ENCODE peak calls at places on chromosome 6, in ten cellular contexts. Y is lower leg skin; R is IMR-90; F is NCI-H1092 treated with DMSO at 0.1 percent for 48 hours; E is cardiac muscle cell; D is OCI-LY7; U is mucosa of descending colon; S is activated naive CD4-positive, alpha-beta T cell treated with anti-CD3 and anti-CD28 coated beads for 36 hours; P is right cardiac atrium; K is glomerular endothelial cell. C is an unnamed sample.

GRCh38 chr6:1479095-1479494 is 89.7 kb downstream of the FOXF2 start:
- DNase-seq in Y (no peak), R (peak), F (no peak), E (peak), D (no peak), U (no peak), S (no peak), P (no peak), K (no peak), C (no peak)

GRCh38 chr6:88008411-88008810 is 39.2 kb upstream of the SPACA1 start:
- DNase-seq in Y (no peak), R (no peak), F (no peak), E (no peak), D (no peak), U (no peak), S (no peak), P (no peak), K (no peak), C (no peak)

GRCh38 chr6:113924199-113924791 is 46.7 kb downstream of the HDAC2 start:
- DNase-seq in Y (no peak), R (peak), F (no peak), E (no peak), D (no peak), U (no peak), S (no peak), P (no peak), K (no peak), C (no peak)

GRCh38 chr6:149468179-149468578 is 16.6 kb downstream of the ZC3H12D start:
- DNase-seq in Y (no peak), R (no peak), F (no peak), E (no peak), D (peak), U (no peak), S (no peak), P (no peak), K (no peak), C (no peak)

GRCh38 chr6:106702451-106703110 is 73.2 kb downstream of the QRSL1 start:
- DNase-seq in Y (no peak), R (no peak), F (peak), E (no peak), D (peak), U (no peak), S (no peak), P (no peak), K (no peak), C (no peak)

GRCh38 chr6:141956046-141956761 is 176.5 kb upstream of the GJE1 start:
- DNase-seq in Y (no peak), R (peak), F (no peak), E (peak), D (no peak), U (no peak), S (no peak), P (no peak), K (no peak), C (no peak)

GRCh38 chr6:122887941-122888340 is 98.9 kb downstream of the SMPDL3A start:
- DNase-seq in Y (no peak), R (no peak), F (no peak), E (no peak), D (no peak), U (no peak), S (no peak), P (no peak), K (no peak), C (no peak)

GRCh38 chr6:155604991-155605390 is 149.4 kb upstream of the NOX3 start:
- DNase-seq in Y (no peak), R (peak), F (no peak), E (no peak), D (no peak), U (no peak), S (no peak), P (no peak), K (no peak), C (no peak)

GRCh38 chr6:166771701-166772100 is 144.7 kb upstream of the RPS6KA2 start:
- DNase-seq in Y (peak), R (no peak), F (no peak), E (no peak), D (no peak), U (no peak), S (no peak), P (no peak), K (no peak), C (no peak)

GRCh38 chr6:93416575-93417420 is 2.6 kb downstream of the EPHA7 start:
- DNase-seq in Y (peak), R (no peak), F (peak), E (peak), D (no peak), U (peak), S (no peak), P (peak), K (no peak), C (no peak)

GRCh38 chr6:88749849-88750248 is 213.6 kb downstream of the RNGTT start:
- DNase-seq in Y (no peak), R (peak), F (no peak), E (no peak), D (no peak), U (no peak), S (no peak), P (no peak), K (no peak), C (no peak)

GRCh38 chr6:51805517-51805916 is 281.9 kb downstream of the PKHD1 start:
- DNase-seq in Y (no peak), R (no peak), F (no peak), E (no peak), D (no peak), U (no peak), S (no peak), P (no peak), K (no peak), C (no peak)

GRCh38 chr6:31010393-31011060 is at the start of gene MUC22:
- DNase-seq in Y (no peak), R (peak), F (no peak), E (peak), D (no peak), U (no peak), S (peak), P (no peak), K (no peak), C (no peak)

GRCh38 chr6:118697554-118697953 is 46.2 kb upstream of the CEP85L start:
- DNase-seq in Y (no peak), R (no peak), F (no peak), E (no peak), D (no peak), U (no peak), S (peak), P (no peak), K (no peak), C (no peak)

GRCh38 chr6:9128970-9129369 is 693.6 kb upstream of the SLC35B3 start:
- DNase-seq in Y (no peak), R (no peak), F (no peak), E (no peak), D (no peak), U (no peak), S (no peak), P (no peak), K (no peak), C (no peak)

GRCh38 chr6:94089915-94090314 is 670.6 kb upstream of the EPHA7 start:
- DNase-seq in Y (no peak), R (no peak), F (no peak), E (no peak), D (no peak), U (no peak), S (no peak), P (no peak), K (no peak), C (no peak)

GRCh38 chr6:155316419-155316818 is 2.1 kb upstream of the TFB1M start:
- DNase-seq in Y (no peak), R (no peak), F (no peak), E (no peak), D (no peak), U (no peak), S (no peak), P (no peak), K (no peak), C (no peak)

GRCh38 chr6:156752666-156753301 is 24.4 kb upstream of the ARID1B start:
- DNase-seq in Y (no peak), R (no peak), F (no peak), E (no peak), D (peak), U (peak), S (no peak), P (peak), K (no peak), C (peak)

GRCh38 chr6:4169028-4169789 is 33.8 kb upstream of the ECI2 start:
- DNase-seq in Y (no peak), R (peak), F (no peak), E (no peak), D (no peak), U (no peak), S (no peak), P (no peak), K (no peak), C (peak)

GRCh38 chr6:53130891-53131290 is 17.8 kb downstream of the GCM1 start:
- DNase-seq in Y (no peak), R (no peak), F (no peak), E (no peak), D (no peak), U (no peak), S (no peak), P (no peak), K (no peak), C (no peak)

GRCh38 chr6:4671587-4672115 is 104.6 kb upstream of the CDYL start:
- DNase-seq in Y (peak), R (no peak), F (no peak), E (no peak), D (no peak), U (no peak), S (no peak), P (no peak), K (no peak), C (no peak)

GRCh38 chr6:109389650-109390274 is 7.5 kb upstream of the CD164 start:
- DNase-seq in Y (no peak), R (peak), F (no peak), E (peak), D (no peak), U (no peak), S (no peak), P (no peak), K (no peak), C (no peak)

GRCh38 chr6:3825331-3825831 is 23.8 kb upstream of the FAM50B start:
- DNase-seq in Y (peak), R (peak), F (no peak), E (peak), D (no peak), U (peak), S (no peak), P (peak), K (no peak), C (no peak)

GRCh38 chr6:113842165-113842564 is 15.0 kb upstream of the MARCKS start:
- DNase-seq in Y (no peak), R (peak), F (no peak), E (no peak), D (no peak), U (no peak), S (no peak), P (no peak), K (no peak), C (no peak)

GRCh38 chr6:42418739-42419138 is 33.0 kb downstream of the TRERF1 start:
- DNase-seq in Y (no peak), R (no peak), F (no peak), E (no peak), D (no peak), U (no peak), S (no peak), P (no peak), K (no peak), C (no peak)

GRCh38 chr6:47413752-47414516 is 63.7 kb upstream of the CD2AP start:
- DNase-seq in Y (no peak), R (peak), F (peak), E (peak), D (peak), U (no peak), S (peak), P (no peak), K (peak), C (peak)

C was measured in pons.